ENCODE peak calls at places on chromosomes 6 and 20, in seven cellular contexts. L is colonic mucosa, H is mesothelial cell of epicardium, N is substantia nigra, X is GM12891, C is NCI-H748 treated with DMSO at 0.1 percent for 48 hours, T is A172. A is an unnamed sample.

GRCh38 chr6:85383042-85383441 is 66.8 kb upstream of the NT5E start:
- DNase-seq in L (no peak), H (no peak), N (no peak), X (no peak), C (no peak), T (no peak), A (no peak)

GRCh38 chr20:64224344-64225165 is 31.0 kb upstream of the PCMTD2 start:
- DNase-seq in L (no peak), H (no peak), N (no peak), X (no peak), C (no peak), T (peak), A (no peak)

GRCh38 chr6:37819802-37820712 is 530 bp downstream of the ZFAND3 start:
- DNase-seq in L (peak), H (peak), N (no peak), X (no peak), C (peak), T (peak), A (no peak)

GRCh38 chr6:103797738-103798137 is 1062.0 kb downstream of the HACE1 start:
- DNase-seq in L (no peak), H (no peak), N (no peak), X (no peak), C (peak), T (peak), A (no peak)

GRCh38 chr20:12355185-12355584 is 437.5 kb downstream of the BTBD3 start:
- DNase-seq in L (no peak), H (no peak), N (no peak), X (no peak), C (no peak), T (no peak), A (no peak)

GRCh38 chr20:1894951-1895673 is at the start of gene SIRPA:
- DNase-seq in L (peak), H (peak), N (peak), X (peak), C (peak), T (peak), A (peak)

GRCh38 chr6:85677243-85677956 is 34.7 kb upstream of the SYNCRIP start:
- DNase-seq in L (no peak), H (no peak), N (no peak), X (no peak), C (peak), T (no peak), A (no peak)

GRCh38 chr20:46939031-46939430 is 44.4 kb downstream of the EYA2 start:
- DNase-seq in L (no peak), H (no peak), N (no peak), X (no peak), C (no peak), T (peak), A (peak)

GRCh38 chr20:58973866-58974265 is 7.2 kb upstream of the NELFCD start:
- DNase-seq in L (no peak), H (no peak), N (no peak), X (no peak), C (no peak), T (no peak), A (no peak)

GRCh38 chr6:48922837-48923236 is 540.2 kb downstream of the MMUT start:
- DNase-seq in L (no peak), H (no peak), N (no peak), X (no peak), C (no peak), T (no peak), A (no peak)

GRCh38 chr20:37575884-37576283 is 48.2 kb upstream of the BLCAP start:
- DNase-seq in L (no peak), H (no peak), N (no peak), X (peak), C (no peak), T (no peak), A (peak)

GRCh38 chr6:128731249-128732165 is 151.4 kb upstream of the LAMA2 start:
- DNase-seq in L (no peak), H (no peak), N (no peak), X (no peak), C (peak), T (peak), A (peak)

GRCh38 chr20:31835977-31836852 is 9.2 kb downstream of the FOXS1 start:
- DNase-seq in L (peak), H (no peak), N (peak), X (peak), C (no peak), T (peak), A (peak)

GRCh38 chr6:170291271-170292110 is 613 bp upstream of the DLL1 start:
- DNase-seq in L (peak), H (no peak), N (peak), X (no peak), C (peak), T (no peak), A (no peak)

GRCh38 chr6:94736231-94736630 is 841.1 kb upstream of the MANEA start:
- DNase-seq in L (no peak), H (no peak), N (no peak), X (no peak), C (no peak), T (no peak), A (no peak)

GRCh38 chr6:37192669-37193068 is 22.7 kb downstream of the PIM1 start:
- DNase-seq in L (no peak), H (no peak), N (no peak), X (no peak), C (peak), T (no peak), A (no peak)

GRCh38 chr6:133244502-133244901 is 3.3 kb downstream of the EYA4 start:
- DNase-seq in L (no peak), H (no peak), N (no peak), X (no peak), C (no peak), T (no peak), A (no peak)

GRCh38 chr6:31794294-31794865 is 1.2 kb downstream of the VARS1 start:
- DNase-seq in L (no peak), H (no peak), N (no peak), X (no peak), C (no peak), T (no peak), A (no peak)

GRCh38 chr6:131937703-131938631 is 13.2 kb downstream of the CCN2 start:
- DNase-seq in L (no peak), H (no peak), N (no peak), X (no peak), C (peak), T (no peak), A (no peak)

GRCh38 chr6:35596448-35597442 is 84.0 kb upstream of the TULP1 start:
- DNase-seq in L (no peak), H (no peak), N (no peak), X (no peak), C (no peak), T (peak), A (no peak)

GRCh38 chr6:33737267-33738026 is 9.3 kb downstream of the IP6K3 start:
- DNase-seq in L (no peak), H (no peak), N (no peak), X (no peak), C (no peak), T (no peak), A (no peak)

GRCh38 chr20:4522310-4522709 is 199.4 kb upstream of the PRND start:
- DNase-seq in L (no peak), H (no peak), N (no peak), X (no peak), C (no peak), T (no peak), A (no peak)

GRCh38 chr6:26375270-26375669 is 7.6 kb upstream of the BTN2A2 start:
- DNase-seq in L (no peak), H (no peak), N (no peak), X (no peak), C (no peak), T (no peak), A (no peak)

GRCh38 chr6:13466304-13467215 is 20.8 kb downstream of the GFOD1 start:
- DNase-seq in L (no peak), H (no peak), N (no peak), X (no peak), C (no peak), T (no peak), A (no peak)

GRCh38 chr6:34912715-34913464 is 23.8 kb downstream of the ANKS1A start:
- DNase-seq in L (no peak), H (no peak), N (no peak), X (no peak), C (no peak), T (peak), A (peak)

GRCh38 chr20:62822788-62823651 is 6.2 kb downstream of the COL9A3 start:
- DNase-seq in L (peak), H (no peak), N (no peak), X (peak), C (no peak), T (peak), A (peak)

GRCh38 chr20:62824476-62825287 is 7.8 kb downstream of the COL9A3 start:
- DNase-seq in L (peak), H (peak), N (no peak), X (peak), C (no peak), T (peak), A (no peak)

GRCh38 chr6:155491421-155491820 is 35.8 kb upstream of the NOX3 start:
- DNase-seq in L (no peak), H (no peak), N (no peak), X (no peak), C (no peak), T (no peak), A (no peak)

GRCh38 chr6:10567256-10568041 is 46.3 kb downstream of the GCNT2 start:
- DNase-seq in L (no peak), H (no peak), N (no peak), X (no peak), C (no peak), T (peak), A (no peak)

GRCh38 chr6:167906899-167907298 is 80.2 kb downstream of the AFDN start:
- DNase-seq in L (peak), H (no peak), N (no peak), X (no peak), C (no peak), T (no peak), A (no peak)

GRCh38 chr6:166489301-166490155 is 97.0 kb downstream of the RAMACL start:
- DNase-seq in L (no peak), H (no peak), N (no peak), X (no peak), C (no peak), T (no peak), A (no peak)

GRCh38 chr6:1609662-1610496 is at the start of gene FOXC1:
- DNase-seq in L (peak), H (peak), N (no peak), X (peak), C (peak), T (peak), A (peak)

GRCh38 chr6:40936810-40937209 is 102.2 kb downstream of the UNC5CL start:
- DNase-seq in L (no peak), H (no peak), N (no peak), X (no peak), C (no peak), T (peak), A (no peak)

GRCh38 chr20:48759631-48760245 is 68.1 kb downstream of the PREX1 start:
- DNase-seq in L (no peak), H (no peak), N (no peak), X (no peak), C (no peak), T (no peak), A (no peak)

GRCh38 chr20:34982270-34983088 is 26.8 kb downstream of the MYH7B start:
- DNase-seq in L (no peak), H (no peak), N (no peak), X (no peak), C (no peak), T (no peak), A (no peak)

GRCh38 chr6:166957087-166957804 is 896 bp upstream of the RNASET2 start:
- DNase-seq in L (peak), H (peak), N (no peak), X (no peak), C (no peak), T (no peak), A (no peak)

GRCh38 chr6:38493929-38494547 is 145.7 kb downstream of the BTBD9 start:
- DNase-seq in L (peak), H (peak), N (peak), X (no peak), C (peak), T (peak), A (peak)

A was measured in GM19239.